ENCODE peak calls at places on chromosome 14, in five cellular contexts. A is fibroblast of pulmonary artery; Q is activated CD4-positive, alpha-beta T cell treated with anti-CD3 and anti-CD28 coated beads for 48 hours; Y is A549; N is right lobe of liver. I is an unnamed sample.

GRCh38 chr14:72901361-72901760 is 7.5 kb upstream of the DPF3 start:
- DNase-seq in A (no peak), Q (no peak), Y (no peak), N (no peak), I (no peak)

GRCh38 chr14:91372680-91373495 is 44.7 kb downstream of the CCDC88C start:
- DNase-seq in A (no peak), Q (no peak), Y (no peak), N (no peak), I (peak)

GRCh38 chr14:56120091-56120632 is 2.0 kb downstream of the PELI2 start:
- DNase-seq in A (peak), Q (no peak), Y (no peak), N (no peak), I (no peak)

GRCh38 chr14:50039734-50040400 is 76.5 kb downstream of the VCPKMT start:
- DNase-seq in A (peak), Q (peak), Y (peak), N (peak), I (peak)

GRCh38 chr14:103122578-103123127 is 608 bp upstream of the TNFAIP2 start:
- DNase-seq in A (no peak), Q (no peak), Y (peak), N (peak), I (no peak)

GRCh38 chr14:39230416-39230815 is 3.3 kb upstream of the MIA2 start:
- DNase-seq in A (peak), Q (peak), Y (no peak), N (no peak), I (no peak)

GRCh38 chr14:61042220-61042619 is 61.2 kb downstream of the SLC38A6 start:
- DNase-seq in A (no peak), Q (no peak), Y (no peak), N (no peak), I (no peak)

GRCh38 chr14:53670701-53671100 is 285.9 kb downstream of the BMP4 start:
- DNase-seq in A (peak), Q (no peak), Y (peak), N (no peak), I (no peak)

GRCh38 chr14:75198291-75198933 is 22.0 kb upstream of the TMED10 start:
- DNase-seq in A (no peak), Q (no peak), Y (no peak), N (no peak), I (no peak)

GRCh38 chr14:51776102-51776894 is 84.1 kb upstream of the GNG2 start:
- DNase-seq in A (peak), Q (peak), Y (peak), N (peak), I (peak)

GRCh38 chr14:72929316-72930080 is 3.2 kb downstream of the DCAF4 start:
- DNase-seq in A (no peak), Q (no peak), Y (no peak), N (no peak), I (no peak)

GRCh38 chr14:90408713-90409112 is 11.9 kb downstream of the CALM1 start:
- DNase-seq in A (peak), Q (no peak), Y (no peak), N (no peak), I (no peak)

GRCh38 chr14:58884442-58884841 is 246.7 kb downstream of the DACT1 start:
- DNase-seq in A (no peak), Q (no peak), Y (peak), N (no peak), I (peak)

GRCh38 chr14:74620497-74620921 is 8.5 kb upstream of the LTBP2 start:
- DNase-seq in A (peak), Q (peak), Y (peak), N (no peak), I (no peak)

GRCh38 chr14:99559286-99559990 is 44.6 kb downstream of the CCDC85C start:
- DNase-seq in A (no peak), Q (no peak), Y (no peak), N (no peak), I (no peak)

GRCh38 chr14:55892906-55893305 is 225.3 kb upstream of the PELI2 start:
- DNase-seq in A (no peak), Q (no peak), Y (no peak), N (no peak), I (no peak)

GRCh38 chr14:34650786-34651584 is 21.0 kb upstream of the SNX6 start:
- DNase-seq in A (peak), Q (no peak), Y (peak), N (no peak), I (no peak)

I was measured in Kasumi-1.